ENCODE peak calls at places on chromosomes 16 and 17, in eight cellular contexts. I is psoas muscle, Q is breast epithelium, P is lung, E is gastrocnemius medialis, A is pancreas, X is thoracic aorta, H is A549. F is an unnamed sample.

GRCh38 chr17:7914771-7915610 is 1.1 kb downstream of the RNF227 start:
- DNase-seq in I (no peak), Q (peak; percentile 59), P (no peak), E (no peak), A (no peak), X (no peak), H (no peak), F (no peak)

GRCh38 chr17:37766951-37767350 is 22.1 kb upstream of the HNF1B start:
- DNase-seq in I (no peak), Q (no peak), P (no peak), E (no peak), A (no peak), X (no peak), H (peak; percentile 33), F (no peak)

GRCh38 chr17:60173304-60173807 is 23.6 kb downstream of the CA4 start:
- DNase-seq in I (no peak), Q (no peak), P (no peak), E (no peak), A (no peak), X (no peak), H (no peak), F (no peak)

GRCh38 chr16:54140057-54140787 is 146.4 kb downstream of the IRX3 start:
- DNase-seq in I (no peak), Q (no peak), P (no peak), E (no peak), A (no peak), X (no peak), H (peak; percentile 17), F (peak; percentile 44)

GRCh38 chr16:76653390-76654026 is 376.3 kb downstream of the CNTNAP4 start:
- DNase-seq in I (no peak), Q (no peak), P (no peak), E (no peak), A (no peak), X (no peak), H (peak; percentile 66), F (peak; percentile 55)

GRCh38 chr17:65055280-65055707 is 1.2 kb downstream of the GNA13 start:
- DNase-seq in I (no peak), Q (no peak), P (no peak), E (no peak), A (no peak), X (no peak), H (no peak), F (no peak)

GRCh38 chr16:2715519-2715918 is 4.5 kb downstream of the PRSS27 start:
- DNase-seq in I (peak; percentile 81), Q (no peak), P (peak; percentile 45), E (no peak), A (peak; percentile 81), X (no peak), H (no peak), F (no peak)

GRCh38 chr16:86298166-86299131 is 211.9 kb upstream of the FOXF1 start:
- DNase-seq in I (no peak), Q (no peak), P (no peak), E (no peak), A (no peak), X (no peak), H (no peak), F (peak; percentile 19)

GRCh38 chr17:83132251-83133081 is 53.1 kb downstream of the METRNL start:
- DNase-seq in I (peak; percentile 39), Q (no peak), P (no peak), E (no peak), A (no peak), X (no peak), H (no peak), F (no peak)

GRCh38 chr16:72468582-72468981 is 296.6 kb upstream of the PMFBP1 start:
- DNase-seq in I (no peak), Q (no peak), P (no peak), E (no peak), A (no peak), X (no peak), H (no peak), F (no peak)

GRCh38 chr16:66824006-66824405 is 6.8 kb downstream of the NAE1 start:
- DNase-seq in I (no peak), Q (no peak), P (no peak), E (no peak), A (no peak), X (no peak), H (no peak), F (no peak)

GRCh38 chr17:66578781-66579489 is 256.0 kb upstream of the CACNG5 start:
- DNase-seq in I (no peak), Q (no peak), P (no peak), E (no peak), A (no peak), X (no peak), H (no peak), F (no peak)

GRCh38 chr17:38711792-38712571 is 6.9 kb downstream of the MLLT6 start:
- DNase-seq in I (no peak), Q (no peak), P (no peak), E (peak; percentile 84), A (no peak), X (no peak), H (no peak), F (no peak)

GRCh38 chr16:73010150-73010676 is 37.7 kb downstream of the ZFHX3 start:
- DNase-seq in I (no peak), Q (no peak), P (no peak), E (no peak), A (no peak), X (no peak), H (no peak), F (no peak)

GRCh38 chr16:57485916-57486857 is at the start of gene DOK4:
- DNase-seq in I (peak; percentile 89), Q (peak; percentile 59), P (peak; percentile 81), E (peak; percentile 53), A (peak; percentile 94), X (no peak), H (peak; percentile 47), F (peak; percentile 76)

GRCh38 chr17:58338907-58339774 is 10.5 kb upstream of the TSPOAP1 start:
- DNase-seq in I (peak; percentile 72), Q (no peak), P (peak; percentile 54), E (peak; percentile 42), A (peak; percentile 1), X (no peak), H (no peak), F (peak; percentile 74)
- H3K27ac ChIP-seq in I (peak overlapping the region; percentile 5), Q (peak overlapping the region; percentile 89), P (peak overlapping the region; percentile 73), E (peak overlapping the region; percentile 20), A (peak overlapping the region; percentile 83), X (peak overlapping the region; percentile 50), H (no peak overlapping the region), F (peak overlapping the region; percentile 67)

DNA sequence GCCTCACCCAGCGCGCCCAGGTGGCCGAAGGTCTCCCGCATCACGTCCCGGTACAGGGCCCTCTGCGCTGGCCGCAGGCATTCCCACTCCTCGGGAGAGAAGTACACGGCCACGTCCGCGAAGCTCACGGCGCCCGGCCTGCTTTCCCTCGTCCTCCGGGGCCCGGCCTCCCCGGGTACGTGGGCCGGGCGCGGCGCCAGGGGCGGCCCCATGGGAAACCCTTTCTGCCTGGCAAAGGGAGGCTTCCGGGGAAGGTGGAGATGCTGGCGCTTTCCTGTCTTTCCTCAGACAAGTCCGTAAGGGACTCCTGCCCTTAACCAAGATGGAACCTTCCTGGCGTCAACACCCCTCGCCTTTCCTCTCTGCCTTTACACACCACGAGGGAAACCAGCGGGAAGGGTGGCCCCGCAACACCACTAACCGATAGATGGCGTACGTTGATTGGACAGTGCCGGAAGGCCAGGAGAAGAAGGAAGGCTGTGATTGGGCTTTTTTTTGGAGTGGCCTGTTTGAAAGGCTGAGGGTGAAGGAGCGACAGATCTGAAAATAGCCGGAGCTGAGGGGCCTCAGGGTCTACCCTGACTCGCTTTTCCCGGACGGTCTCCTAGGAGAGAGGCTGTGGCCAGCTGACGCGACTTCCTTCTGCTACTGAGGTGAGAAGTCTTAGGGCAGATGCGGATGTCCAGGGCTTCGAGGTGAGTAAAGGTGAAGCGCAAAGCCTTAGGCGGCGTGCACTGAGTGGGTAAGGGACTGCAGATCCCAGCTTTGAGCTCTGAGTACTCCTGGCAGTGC is at the start of gene ZNF785:
- DNase-seq in I (peak; percentile 97), Q (peak; percentile 98), P (peak; percentile 99), E (peak; percentile 99), A (peak; percentile 97), X (peak; percentile 96), H (peak; percentile 38), F (peak; percentile 98)
- TF ChIP-seq CTCF in I (peak; percentile 10), Q (no peak), P (peak; percentile 43), E (peak; percentile 29), A (no peak), X (no peak), H (no peak), F (no peak)

DNA sequence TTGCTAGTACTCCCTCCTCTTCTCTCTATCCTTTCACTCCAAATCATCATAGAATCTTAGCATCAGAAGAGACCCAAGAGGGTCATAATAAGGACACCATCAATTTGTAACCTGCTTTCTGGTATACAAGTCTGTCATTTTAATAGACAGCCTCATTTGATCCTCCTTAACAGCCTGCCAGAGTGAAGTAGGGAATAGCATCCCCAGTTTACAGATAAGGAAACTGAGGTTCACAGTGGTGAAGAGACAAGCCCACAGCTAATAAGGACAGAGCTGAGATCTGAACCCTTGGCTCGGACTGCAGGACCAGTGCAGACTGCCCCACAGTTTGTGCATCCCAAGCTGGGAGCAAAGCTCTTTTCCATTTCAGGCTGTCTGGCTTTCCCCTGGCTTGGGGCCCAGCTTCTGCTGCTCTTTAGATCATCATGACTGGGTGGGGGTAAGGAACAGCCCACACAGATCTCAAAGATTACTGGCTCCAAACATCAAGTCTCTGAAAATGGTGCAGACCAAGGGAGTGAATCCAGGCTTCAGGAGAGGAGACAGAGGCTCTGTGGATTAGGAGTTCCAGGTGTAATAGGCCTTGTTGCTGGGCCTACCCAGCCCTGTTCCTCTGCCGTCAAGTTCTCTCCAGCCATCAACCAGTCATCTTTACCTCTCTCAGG is 10.3 kb upstream of the IGFBP4 start:
- DNase-seq in I (no peak), Q (no peak), P (no peak), E (no peak), A (no peak), X (no peak), H (no peak), F (no peak)
- H3K27ac ChIP-seq in I (no peak overlapping the region), Q (peak overlapping the region; percentile 20), P (no peak overlapping the region), E (peak overlapping the region; percentile 12), A (no peak overlapping the region), X (no peak overlapping the region), H (no peak overlapping the region), F (no peak overlapping the region)

GRCh38 chr17:78343433-78344201 is 16.3 kb downstream of the SOCS3 start:
- DNase-seq in I (no peak), Q (no peak), P (peak; percentile 68), E (peak; percentile 50), A (peak; percentile 62), X (no peak), H (no peak), F (peak; percentile 84)

GRCh38 chr17:78341559-78342437 is 18.1 kb downstream of the SOCS3 start:
- DNase-seq in I (peak; percentile 89), Q (no peak), P (no peak), E (peak; percentile 84), A (peak; percentile 91), X (no peak), H (peak; percentile 77), F (no peak)

GRCh38 chr17:78342438-78343098 is 17.3 kb downstream of the SOCS3 start:
- DNase-seq in I (peak; percentile 85), Q (no peak), P (no peak), E (peak; percentile 79), A (peak; percentile 66), X (peak; percentile 64), H (peak; percentile 58), F (no peak)

GRCh38 chr17:78344666-78345065 is 15.2 kb downstream of the SOCS3 start:
- DNase-seq in I (no peak), Q (no peak), P (no peak), E (no peak), A (no peak), X (no peak), H (no peak), F (peak; percentile 97)

DNA sequence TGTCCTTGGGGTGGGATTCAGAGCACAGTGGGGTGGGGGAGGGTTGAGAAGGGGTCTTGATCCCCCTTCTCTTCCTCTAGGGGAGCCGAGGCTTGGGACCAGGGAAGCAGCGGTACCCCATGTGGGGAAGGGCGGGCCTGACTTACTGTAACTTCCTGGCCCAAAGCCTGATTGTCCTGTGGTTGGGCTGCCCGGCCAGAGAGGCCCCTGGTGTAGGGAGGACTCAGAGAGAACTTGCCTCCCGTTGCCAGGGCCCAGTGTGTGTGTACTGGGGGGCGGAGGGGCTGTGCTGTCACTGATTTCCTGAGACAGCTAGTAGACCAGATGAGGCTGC is 16.8 kb downstream of the SOCS3 start:
- DNase-seq in I (peak; percentile 87), Q (no peak), P (peak; percentile 72), E (peak; percentile 64), A (peak; percentile 77), X (peak; percentile 74), H (no peak), F (no peak)
- TF ChIP-seq CTCF in I (no peak), Q (no peak), P (no peak), E (no peak), A (no peak), X (no peak), H (no peak), F (no peak)

F was measured in WERI-Rb-1.